ENCODE peak calls at places on chromosomes 1 and 21, in seven cellular contexts. One of them, this sample, is unnamed.

GRCh38 chr1:59699227-59699847 is 115.4 kb upstream of the HOOK1 start:
- DNase-seq in H1: no peak
- DNase-seq in IMR-90: peak; percentile 57
- DNase-seq in mesenchymal stem cell: peak; percentile 61
- DNase-seq in mesendoderm: peak; percentile 42
- DNase-seq in H9: no peak
- DNase-seq in trophoblast cell: peak; percentile 79
- DNase-seq in this sample: no peak

GRCh38 chr1:181010789-181011188 is 11.9 kb downstream of the STX6 start:
- DNase-seq in mesenchymal stem cell: peak; percentile 29
- DNase-seq in IMR-90: peak; percentile 68
- DNase-seq in H9: no peak
- DNase-seq in mesendoderm: peak; percentile 68
- DNase-seq in trophoblast cell: peak; percentile 85
- DNase-seq in H1: no peak
- DNase-seq in this sample: no peak

GRCh38 chr1:55006931-55007330 is 8.2 kb downstream of the BSND start:
- DNase-seq in mesenchymal stem cell: no peak
- DNase-seq in trophoblast cell: no peak
- DNase-seq in H1: no peak
- DNase-seq in mesendoderm: no peak
- DNase-seq in IMR-90: no peak
- DNase-seq in H9: no peak
- DNase-seq in this sample: no peak

GRCh38 chr1:43329995-43330751 is 7.4 kb upstream of the MPL start:
- DNase-seq in H1: no peak
- DNase-seq in trophoblast cell: peak; percentile 20
- DNase-seq in H9: peak; percentile 76
- DNase-seq in mesendoderm: peak; percentile 91
- DNase-seq in mesenchymal stem cell: peak; percentile 72
- DNase-seq in IMR-90: peak; percentile 87
- DNase-seq in this sample: no peak

GRCh38 chr21:46564391-46564790 is 40.5 kb downstream of the S100B start:
- DNase-seq in mesendoderm: no peak
- DNase-seq in H9: no peak
- DNase-seq in IMR-90: no peak
- DNase-seq in H1: no peak
- DNase-seq in trophoblast cell: no peak
- DNase-seq in mesenchymal stem cell: no peak
- DNase-seq in this sample: no peak

GRCh38 chr1:221187174-221187573 is 307.9 kb downstream of the HLX start:
- DNase-seq in trophoblast cell: no peak
- DNase-seq in IMR-90: peak; percentile 18
- DNase-seq in H9: no peak
- DNase-seq in H1: no peak
- DNase-seq in mesenchymal stem cell: no peak
- DNase-seq in mesendoderm: no peak
- DNase-seq in this sample: no peak

GRCh38 chr1:40897499-40897898 is 35.3 kb upstream of the CITED4 start:
- DNase-seq in H1: no peak
- DNase-seq in H9: peak; percentile 8
- DNase-seq in mesendoderm: no peak
- DNase-seq in IMR-90: peak; percentile 50
- DNase-seq in trophoblast cell: no peak
- DNase-seq in mesenchymal stem cell: peak; percentile 39
- DNase-seq in this sample: no peak

GRCh38 chr1:15802234-15802965 is 5.0 kb downstream of the UQCRHL start:
- DNase-seq in mesenchymal stem cell: no peak
- DNase-seq in IMR-90: peak; percentile 28
- DNase-seq in H1: no peak
- DNase-seq in trophoblast cell: no peak
- DNase-seq in mesendoderm: peak; percentile 62
- DNase-seq in H9: no peak
- DNase-seq in this sample: no peak

GRCh38 chr21:21028275-21028814 is 30.1 kb downstream of the NCAM2 start:
- DNase-seq in mesenchymal stem cell: no peak
- DNase-seq in H9: no peak
- DNase-seq in IMR-90: no peak
- DNase-seq in trophoblast cell: no peak
- DNase-seq in H1: no peak
- DNase-seq in mesendoderm: no peak
- DNase-seq in this sample: no peak

GRCh38 chr21:26490771-26491170 is 82.3 kb downstream of the CYYR1 start:
- DNase-seq in H1: no peak
- DNase-seq in mesendoderm: peak; percentile 73
- DNase-seq in IMR-90: no peak
- DNase-seq in trophoblast cell: no peak
- DNase-seq in H9: no peak
- DNase-seq in mesenchymal stem cell: no peak
- DNase-seq in this sample: peak; percentile 40

GRCh38 chr1:22131875-22132486 is 10.9 kb downstream of the WNT4 start:
- DNase-seq in mesendoderm: peak; percentile 80
- DNase-seq in H1: peak; percentile 91
- DNase-seq in trophoblast cell: peak; percentile 79
- DNase-seq in H9: peak; percentile 85
- DNase-seq in mesenchymal stem cell: peak; percentile 44
- DNase-seq in IMR-90: no peak
- DNase-seq in this sample: peak; percentile 59

GRCh38 chr1:77047978-77048614 is 171.1 kb downstream of the PIGK start:
- DNase-seq in H1: no peak
- DNase-seq in mesendoderm: no peak
- DNase-seq in mesenchymal stem cell: no peak
- DNase-seq in IMR-90: no peak
- DNase-seq in trophoblast cell: no peak
- DNase-seq in H9: no peak
- DNase-seq in this sample: no peak

GRCh38 chr21:26148834-26149354 is 21.7 kb downstream of the APP start:
- DNase-seq in H1: no peak
- DNase-seq in H9: no peak
- DNase-seq in mesenchymal stem cell: peak; percentile 63
- DNase-seq in mesendoderm: peak; percentile 84
- DNase-seq in IMR-90: peak; percentile 69
- DNase-seq in trophoblast cell: no peak
- DNase-seq in this sample: no peak

GRCh38 chr1:223479718-223480425 is 86.7 kb downstream of the CCDC185 start:
- DNase-seq in trophoblast cell: no peak
- DNase-seq in mesenchymal stem cell: no peak
- DNase-seq in IMR-90: no peak
- DNase-seq in H1: peak; percentile 51
- DNase-seq in H9: peak; percentile 56
- DNase-seq in mesendoderm: no peak
- DNase-seq in this sample: no peak

GRCh38 chr1:112605633-112606327 is 13.2 kb downstream of the ST7L start:
- DNase-seq in mesendoderm: no peak
- DNase-seq in H1: no peak
- DNase-seq in trophoblast cell: no peak
- DNase-seq in H9: no peak
- DNase-seq in IMR-90: no peak
- DNase-seq in mesenchymal stem cell: no peak
- DNase-seq in this sample: no peak

GRCh38 chr1:46333300-46334029 is 7.1 kb upstream of the NSUN4 start:
- DNase-seq in IMR-90: peak; percentile 31
- DNase-seq in mesendoderm: peak; percentile 92
- DNase-seq in H1: no peak
- DNase-seq in trophoblast cell: peak; percentile 42
- DNase-seq in mesenchymal stem cell: peak; percentile 59
- DNase-seq in H9: peak; percentile 66
- DNase-seq in this sample: no peak

GRCh38 chr21:45525153-45525909 is 16.9 kb downstream of the SLC19A1 start:
- DNase-seq in trophoblast cell: no peak
- DNase-seq in H1: no peak
- DNase-seq in IMR-90: no peak
- DNase-seq in mesendoderm: no peak
- DNase-seq in mesenchymal stem cell: no peak
- DNase-seq in H9: no peak
- DNase-seq in this sample: no peak

GRCh38 chr1:201714542-201715276 is 114.2 kb upstream of the IPO9 start:
- DNase-seq in trophoblast cell: peak; percentile 98
- DNase-seq in H1: no peak
- DNase-seq in IMR-90: peak; percentile 100
- DNase-seq in mesenchymal stem cell: peak; percentile 100
- DNase-seq in H9: no peak
- DNase-seq in mesendoderm: peak; percentile 95
- DNase-seq in this sample: no peak

GRCh38 chr21:45541221-45542039 is 810 bp downstream of the SLC19A1 start:
- DNase-seq in trophoblast cell: peak; percentile 27
- DNase-seq in mesenchymal stem cell: peak; percentile 45
- DNase-seq in H9: peak; percentile 37
- DNase-seq in IMR-90: peak; percentile 33
- DNase-seq in H1: peak; percentile 58
- DNase-seq in mesendoderm: no peak
- DNase-seq in this sample: no peak

GRCh38 chr21:17491716-17492414 is 21.0 kb upstream of the CXADR start:
- DNase-seq in IMR-90: peak; percentile 99
- DNase-seq in mesendoderm: peak; percentile 35
- DNase-seq in mesenchymal stem cell: peak; percentile 94
- DNase-seq in trophoblast cell: peak; percentile 16
- DNase-seq in H9: no peak
- DNase-seq in H1: no peak
- DNase-seq in this sample: no peak

GRCh38 chr1:110850632-110851031 is 22.3 kb upstream of the CD53 start:
- DNase-seq in mesendoderm: no peak
- DNase-seq in H9: no peak
- DNase-seq in mesenchymal stem cell: no peak
- DNase-seq in IMR-90: no peak
- DNase-seq in trophoblast cell: no peak
- DNase-seq in H1: no peak
- DNase-seq in this sample: no peak

GRCh38 chr1:110846861-110847260 is 26.1 kb upstream of the CD53 start:
- DNase-seq in H9: no peak
- DNase-seq in IMR-90: no peak
- DNase-seq in trophoblast cell: no peak
- DNase-seq in mesenchymal stem cell: no peak
- DNase-seq in H1: no peak
- DNase-seq in mesendoderm: no peak
- DNase-seq in this sample: no peak

GRCh38 chr1:110850145-110850544 is 22.8 kb upstream of the CD53 start:
- DNase-seq in mesendoderm: no peak
- DNase-seq in IMR-90: no peak
- DNase-seq in mesenchymal stem cell: no peak
- DNase-seq in H9: no peak
- DNase-seq in H1: no peak
- DNase-seq in trophoblast cell: no peak
- DNase-seq in this sample: no peak
- H3K4ac ChIP-seq in mesendoderm: no peak overlapping the region
- H3K4ac ChIP-seq in IMR-90: no peak overlapping the region
- H3K4ac ChIP-seq in mesenchymal stem cell: no peak overlapping the region
- H3K4ac ChIP-seq in H9: no peak overlapping the region
- H3K4ac ChIP-seq in H1: no peak overlapping the region
- H3K4ac ChIP-seq in trophoblast cell: no peak overlapping the region
- H3K4ac ChIP-seq in this sample: no peak overlapping the region

DNA sequence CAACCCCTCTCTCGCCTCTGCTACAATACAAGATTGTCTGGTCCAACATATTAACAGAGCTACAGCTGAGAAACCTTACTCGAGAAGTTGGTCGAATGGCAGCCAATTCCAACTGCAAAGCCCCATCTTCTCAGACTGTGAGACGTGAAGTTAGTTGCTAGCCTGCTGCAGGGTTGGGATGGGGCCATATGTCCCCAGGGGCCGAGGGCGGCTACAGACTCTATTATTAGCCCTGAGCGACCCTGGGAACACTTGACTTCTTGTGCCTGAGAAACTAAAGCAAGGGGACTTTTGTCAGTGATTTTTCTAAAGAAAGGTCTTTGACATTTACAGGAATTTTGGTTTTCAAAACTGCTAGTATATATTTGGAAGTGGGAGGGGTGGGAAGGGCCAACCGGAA is 13.7 kb downstream of the NCF2 start:
- DNase-seq in trophoblast cell: no peak
- DNase-seq in IMR-90: no peak
- DNase-seq in mesendoderm: no peak
- DNase-seq in mesenchymal stem cell: no peak
- DNase-seq in H1: no peak
- DNase-seq in H9: no peak
- DNase-seq in this sample: no peak
- H3K4ac ChIP-seq in trophoblast cell: no peak overlapping the region
- H3K4ac ChIP-seq in IMR-90: no peak overlapping the region
- H3K4ac ChIP-seq in mesendoderm: no peak overlapping the region
- H3K4ac ChIP-seq in mesenchymal stem cell: no peak overlapping the region
- H3K4ac ChIP-seq in H1: no peak overlapping the region
- H3K4ac ChIP-seq in H9: no peak overlapping the region
- H3K4ac ChIP-seq in this sample: no peak overlapping the region

DNA sequence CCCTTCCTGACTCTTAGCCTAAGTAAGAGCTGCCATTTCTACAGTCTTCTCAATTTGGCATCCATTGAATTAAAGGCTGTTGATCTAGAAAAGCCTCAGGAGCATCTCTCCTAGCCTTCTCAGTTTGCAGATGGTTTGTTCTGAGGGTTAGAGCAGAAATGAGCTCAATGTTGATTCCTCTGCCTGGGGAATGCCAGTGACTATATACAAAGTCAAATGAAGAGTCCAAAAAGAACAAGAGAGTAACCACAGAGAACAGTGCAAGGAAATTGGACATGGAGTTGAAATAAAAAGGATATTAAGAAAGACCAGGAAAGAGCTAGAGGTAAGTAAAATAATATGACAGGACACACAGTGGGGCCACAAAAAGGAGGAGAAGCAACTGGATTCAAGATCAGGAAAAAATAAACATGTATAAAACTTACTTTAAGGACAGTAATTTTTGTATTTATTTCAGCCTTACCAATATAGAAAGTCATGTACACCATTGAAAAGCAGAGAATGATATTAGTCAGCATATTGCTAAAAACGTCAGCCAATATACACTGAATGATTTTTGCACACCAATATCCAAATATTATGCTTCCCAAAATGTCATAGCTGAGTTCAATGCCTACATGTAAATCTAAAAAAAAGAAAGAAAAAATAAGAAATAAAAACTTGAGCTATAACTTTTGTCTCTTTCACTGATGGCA is 21.3 kb downstream of the SLC9C2 start:
- DNase-seq in IMR-90: no peak
- DNase-seq in trophoblast cell: no peak
- DNase-seq in H9: no peak
- DNase-seq in mesendoderm: no peak
- DNase-seq in mesenchymal stem cell: no peak
- DNase-seq in H1: no peak
- DNase-seq in this sample: no peak
- H3K4ac ChIP-seq in IMR-90: no peak overlapping the region
- H3K4ac ChIP-seq in trophoblast cell: no peak overlapping the region
- H3K4ac ChIP-seq in H9: no peak overlapping the region
- H3K4ac ChIP-seq in mesendoderm: no peak overlapping the region
- H3K4ac ChIP-seq in mesenchymal stem cell: no peak overlapping the region
- H3K4ac ChIP-seq in H1: no peak overlapping the region
- H3K4ac ChIP-seq in this sample: no peak overlapping the region

DNA sequence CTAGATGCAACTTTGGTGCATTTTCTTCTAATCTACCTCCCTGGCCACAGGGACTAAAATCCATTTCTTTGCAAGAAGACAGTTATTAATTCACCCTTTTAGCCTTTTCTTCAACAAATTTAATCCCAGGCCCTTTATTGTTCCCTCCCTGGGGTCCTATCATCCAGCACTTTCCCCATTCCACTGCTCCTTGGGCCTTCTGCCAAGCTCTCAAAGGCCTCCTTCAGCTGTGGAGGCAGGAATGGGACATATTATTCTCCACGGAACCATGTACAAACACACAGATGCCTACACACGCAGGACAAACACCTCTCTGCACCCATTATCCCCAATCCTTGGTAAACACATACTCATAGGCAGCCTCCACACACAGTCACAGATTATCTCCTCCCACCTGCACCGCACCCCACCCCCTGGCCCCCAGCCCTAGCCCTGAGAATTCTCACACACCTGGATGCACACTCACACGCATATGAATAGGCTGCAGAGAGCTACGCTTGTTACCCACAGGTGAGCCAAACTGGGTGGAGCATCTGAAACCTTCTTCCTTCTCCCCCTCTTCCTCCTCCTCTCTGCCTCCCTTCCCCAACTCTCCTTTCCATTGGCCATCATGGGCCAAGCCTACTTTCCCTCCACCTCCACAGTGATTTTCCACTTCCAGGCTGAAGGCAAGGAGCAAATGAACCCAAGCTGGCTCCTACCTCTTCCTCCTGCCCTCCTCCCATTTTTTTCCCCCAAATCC is 11.7 kb downstream of the TAGLN2 start:
- DNase-seq in mesenchymal stem cell: no peak
- DNase-seq in H1: no peak
- DNase-seq in IMR-90: no peak
- DNase-seq in trophoblast cell: no peak
- DNase-seq in H9: peak; percentile 85
- DNase-seq in mesendoderm: peak; percentile 71
- DNase-seq in this sample: no peak
- H3K4ac ChIP-seq in mesenchymal stem cell: no peak overlapping the region
- H3K4ac ChIP-seq in H1: no peak overlapping the region
- H3K4ac ChIP-seq in IMR-90: peak overlapping the region; percentile 18
- H3K4ac ChIP-seq in trophoblast cell: no peak overlapping the region
- H3K4ac ChIP-seq in H9: no peak overlapping the region
- H3K4ac ChIP-seq in mesendoderm: no peak overlapping the region
- H3K4ac ChIP-seq in this sample: no peak overlapping the region

This sample was measured in neuronal stem cell.